ENCODE peak calls at places on chromosomes 2 and 18, in seven cellular contexts. One of them, this sample, is unnamed.

GRCh38 chr2:67790622-67791021 is 272.2 kb downstream of the C1D start:
- DNase-seq in fibroblast of lung: peak; percentile 96
- DNase-seq in transverse colon: no peak
- DNase-seq in CD8-positive, alpha-beta T cell: no peak
- DNase-seq in Peyer's patch: no peak
- DNase-seq in uterus: no peak
- DNase-seq in brain microvascular endothelial cell: peak; percentile 88
- DNase-seq in this sample: peak; percentile 76

GRCh38 chr2:109375656-109376055 is 238.1 kb downstream of the SEPTIN10 start:
- DNase-seq in fibroblast of lung: no peak
- DNase-seq in transverse colon: no peak
- DNase-seq in CD8-positive, alpha-beta T cell: no peak
- DNase-seq in Peyer's patch: peak; percentile 9
- DNase-seq in uterus: peak; percentile 8
- DNase-seq in brain microvascular endothelial cell: no peak
- DNase-seq in this sample: no peak

GRCh38 chr2:129334696-129335095 is 644.8 kb upstream of the RAB6C start:
- DNase-seq in fibroblast of lung: no peak
- DNase-seq in transverse colon: no peak
- DNase-seq in CD8-positive, alpha-beta T cell: no peak
- DNase-seq in Peyer's patch: no peak
- DNase-seq in uterus: no peak
- DNase-seq in brain microvascular endothelial cell: no peak
- DNase-seq in this sample: no peak

GRCh38 chr2:237720962-237721361 is 77.6 kb upstream of the RBM44 start:
- DNase-seq in fibroblast of lung: peak; percentile 98
- DNase-seq in transverse colon: no peak
- DNase-seq in CD8-positive, alpha-beta T cell: no peak
- DNase-seq in Peyer's patch: peak; percentile 1
- DNase-seq in uterus: no peak
- DNase-seq in brain microvascular endothelial cell: peak; percentile 61
- DNase-seq in this sample: no peak

GRCh38 chr2:217289909-217290283 is 430.0 kb upstream of the TNP1 start:
- DNase-seq in fibroblast of lung: peak; percentile 92
- DNase-seq in transverse colon: no peak
- DNase-seq in CD8-positive, alpha-beta T cell: no peak
- DNase-seq in Peyer's patch: no peak
- DNase-seq in uterus: no peak
- DNase-seq in brain microvascular endothelial cell: no peak
- DNase-seq in this sample: peak; percentile 22

GRCh38 chr2:44997948-44998347 is 11.3 kb downstream of the SIX2 start:
- DNase-seq in fibroblast of lung: no peak
- DNase-seq in transverse colon: no peak
- DNase-seq in CD8-positive, alpha-beta T cell: no peak
- DNase-seq in Peyer's patch: no peak
- DNase-seq in uterus: no peak
- DNase-seq in brain microvascular endothelial cell: peak; percentile 42
- DNase-seq in this sample: no peak

GRCh38 chr2:64819774-64820688 is 166.3 kb upstream of the SERTAD2 start:
- DNase-seq in fibroblast of lung: no peak
- DNase-seq in transverse colon: peak; percentile 32
- DNase-seq in CD8-positive, alpha-beta T cell: peak; percentile 43
- DNase-seq in Peyer's patch: peak; percentile 65
- DNase-seq in uterus: no peak
- DNase-seq in brain microvascular endothelial cell: no peak
- DNase-seq in this sample: no peak

GRCh38 chr2:200122683-200123082 is 167.3 kb downstream of the MAIP1 start:
- DNase-seq in fibroblast of lung: no peak
- DNase-seq in transverse colon: no peak
- DNase-seq in CD8-positive, alpha-beta T cell: no peak
- DNase-seq in Peyer's patch: no peak
- DNase-seq in uterus: no peak
- DNase-seq in brain microvascular endothelial cell: no peak
- DNase-seq in this sample: no peak

GRCh38 chr2:241002275-241003046 is 4.0 kb downstream of the SNED1 start:
- DNase-seq in fibroblast of lung: no peak
- DNase-seq in transverse colon: no peak
- DNase-seq in CD8-positive, alpha-beta T cell: no peak
- DNase-seq in Peyer's patch: peak; percentile 9
- DNase-seq in uterus: no peak
- DNase-seq in brain microvascular endothelial cell: no peak
- DNase-seq in this sample: no peak

GRCh38 chr2:41791523-41791922 is 256.3 kb upstream of the PKDCC start:
- DNase-seq in fibroblast of lung: peak; percentile 20
- DNase-seq in transverse colon: no peak
- DNase-seq in CD8-positive, alpha-beta T cell: no peak
- DNase-seq in Peyer's patch: no peak
- DNase-seq in uterus: no peak
- DNase-seq in brain microvascular endothelial cell: peak; percentile 34
- DNase-seq in this sample: no peak

GRCh38 chr2:237478969-237479368 is 8.1 kb upstream of the MLPH start:
- DNase-seq in fibroblast of lung: no peak
- DNase-seq in transverse colon: no peak
- DNase-seq in CD8-positive, alpha-beta T cell: no peak
- DNase-seq in Peyer's patch: no peak
- DNase-seq in uterus: no peak
- DNase-seq in brain microvascular endothelial cell: no peak
- DNase-seq in this sample: no peak

GRCh38 chr2:29715655-29716054 is 205.7 kb downstream of the ALK start:
- DNase-seq in fibroblast of lung: no peak
- DNase-seq in transverse colon: no peak
- DNase-seq in CD8-positive, alpha-beta T cell: no peak
- DNase-seq in Peyer's patch: no peak
- DNase-seq in uterus: no peak
- DNase-seq in brain microvascular endothelial cell: no peak
- DNase-seq in this sample: no peak

GRCh38 chr2:211487746-211488145 is 931.3 kb downstream of the CPS1 start:
- DNase-seq in fibroblast of lung: no peak
- DNase-seq in transverse colon: no peak
- DNase-seq in CD8-positive, alpha-beta T cell: no peak
- DNase-seq in Peyer's patch: no peak
- DNase-seq in uterus: no peak
- DNase-seq in brain microvascular endothelial cell: no peak
- DNase-seq in this sample: no peak

GRCh38 chr2:239058746-239059145 is 210.9 kb downstream of the TWIST2 start:
- DNase-seq in fibroblast of lung: peak; percentile 33
- DNase-seq in transverse colon: no peak
- DNase-seq in CD8-positive, alpha-beta T cell: no peak
- DNase-seq in Peyer's patch: no peak
- DNase-seq in uterus: no peak
- DNase-seq in brain microvascular endothelial cell: no peak
- DNase-seq in this sample: no peak

GRCh38 chr2:36287363-36288275 is 68.0 kb upstream of the CRIM1 start:
- DNase-seq in fibroblast of lung: peak; percentile 69
- DNase-seq in transverse colon: no peak
- DNase-seq in CD8-positive, alpha-beta T cell: no peak
- DNase-seq in Peyer's patch: no peak
- DNase-seq in uterus: no peak
- DNase-seq in brain microvascular endothelial cell: peak; percentile 62
- DNase-seq in this sample: no peak

GRCh38 chr18:74378179-74378682 is 62.6 kb downstream of the C18orf63 start:
- DNase-seq in fibroblast of lung: no peak
- DNase-seq in transverse colon: peak; percentile 12
- DNase-seq in CD8-positive, alpha-beta T cell: no peak
- DNase-seq in Peyer's patch: peak; percentile 26
- DNase-seq in uterus: no peak
- DNase-seq in brain microvascular endothelial cell: no peak
- DNase-seq in this sample: no peak

GRCh38 chr2:9112079-9112721 is 94.4 kb upstream of the ASAP2 start:
- DNase-seq in fibroblast of lung: peak; percentile 95
- DNase-seq in transverse colon: no peak
- DNase-seq in CD8-positive, alpha-beta T cell: no peak
- DNase-seq in Peyer's patch: no peak
- DNase-seq in uterus: peak; percentile 89
- DNase-seq in brain microvascular endothelial cell: peak; percentile 93
- DNase-seq in this sample: peak; percentile 63

GRCh38 chr2:176115883-176116813 is at the start of gene HOXD10:
- DNase-seq in fibroblast of lung: no peak
- DNase-seq in transverse colon: peak; percentile 75
- DNase-seq in CD8-positive, alpha-beta T cell: no peak
- DNase-seq in Peyer's patch: no peak
- DNase-seq in uterus: peak; percentile 96
- DNase-seq in brain microvascular endothelial cell: no peak
- DNase-seq in this sample: no peak

GRCh38 chr2:121596221-121597080 is 52.8 kb downstream of the CLASP1 start:
- DNase-seq in fibroblast of lung: peak; percentile 43
- DNase-seq in transverse colon: peak; percentile 11
- DNase-seq in CD8-positive, alpha-beta T cell: no peak
- DNase-seq in Peyer's patch: peak; percentile 23
- DNase-seq in uterus: no peak
- DNase-seq in brain microvascular endothelial cell: peak; percentile 43
- DNase-seq in this sample: peak; percentile 19

GRCh38 chr2:145064476-145064875 is 544.6 kb upstream of the ZEB2 start:
- DNase-seq in fibroblast of lung: no peak
- DNase-seq in transverse colon: no peak
- DNase-seq in CD8-positive, alpha-beta T cell: no peak
- DNase-seq in Peyer's patch: no peak
- DNase-seq in uterus: no peak
- DNase-seq in brain microvascular endothelial cell: no peak
- DNase-seq in this sample: no peak

GRCh38 chr2:9627310-9627709 is 3.5 kb downstream of the YWHAQ start:
- DNase-seq in fibroblast of lung: peak; percentile 65
- DNase-seq in transverse colon: no peak
- DNase-seq in CD8-positive, alpha-beta T cell: no peak
- DNase-seq in Peyer's patch: no peak
- DNase-seq in uterus: no peak
- DNase-seq in brain microvascular endothelial cell: no peak
- DNase-seq in this sample: no peak

GRCh38 chr18:78927156-78927555 is 52.5 kb upstream of the SALL3 start:
- DNase-seq in fibroblast of lung: no peak
- DNase-seq in transverse colon: no peak
- DNase-seq in CD8-positive, alpha-beta T cell: no peak
- DNase-seq in Peyer's patch: no peak
- DNase-seq in uterus: no peak
- DNase-seq in brain microvascular endothelial cell: no peak
- DNase-seq in this sample: no peak

GRCh38 chr18:78925193-78925540 is 54.5 kb upstream of the SALL3 start:
- DNase-seq in fibroblast of lung: no peak
- DNase-seq in transverse colon: no peak
- DNase-seq in CD8-positive, alpha-beta T cell: no peak
- DNase-seq in Peyer's patch: no peak
- DNase-seq in uterus: no peak
- DNase-seq in brain microvascular endothelial cell: no peak
- DNase-seq in this sample: no peak

GRCh38 chr18:78925557-78926242 is 53.9 kb upstream of the SALL3 start:
- DNase-seq in fibroblast of lung: no peak
- DNase-seq in transverse colon: no peak
- DNase-seq in CD8-positive, alpha-beta T cell: no peak
- DNase-seq in Peyer's patch: no peak
- DNase-seq in uterus: no peak
- DNase-seq in brain microvascular endothelial cell: no peak
- DNase-seq in this sample: no peak

GRCh38 chr18:78927616-78928015 is 52.0 kb upstream of the SALL3 start:
- DNase-seq in fibroblast of lung: no peak
- DNase-seq in transverse colon: no peak
- DNase-seq in CD8-positive, alpha-beta T cell: no peak
- DNase-seq in Peyer's patch: no peak
- DNase-seq in uterus: no peak
- DNase-seq in brain microvascular endothelial cell: no peak
- DNase-seq in this sample: no peak

DNA sequence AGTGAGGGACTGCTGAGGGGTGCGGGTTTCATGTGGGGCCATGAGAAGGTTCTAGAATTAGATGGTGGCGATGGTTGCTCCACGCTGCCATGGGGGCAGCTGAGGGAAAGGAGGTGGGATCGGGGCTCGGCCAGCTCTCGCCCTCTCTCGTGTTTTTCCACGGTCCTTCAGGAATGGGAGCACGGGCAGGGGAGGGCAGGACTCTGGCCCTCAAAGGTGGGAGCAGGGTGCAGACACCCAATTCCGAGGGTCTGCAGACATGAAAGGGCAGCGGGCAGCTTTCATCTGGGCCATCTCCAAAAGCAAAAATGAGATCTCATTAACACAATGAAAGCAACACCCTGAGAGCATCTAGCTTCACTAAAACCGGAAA is 53.4 kb upstream of the SALL3 start:
- DNase-seq in fibroblast of lung: no peak
- DNase-seq in transverse colon: no peak
- DNase-seq in CD8-positive, alpha-beta T cell: no peak
- DNase-seq in Peyer's patch: no peak
- DNase-seq in uterus: no peak
- DNase-seq in brain microvascular endothelial cell: no peak
- DNase-seq in this sample: no peak
- H3K4me3 ChIP-seq in fibroblast of lung: no peak overlapping the region
- H3K4me3 ChIP-seq in transverse colon: no peak overlapping the region
- H3K4me3 ChIP-seq in CD8-positive, alpha-beta T cell: no peak overlapping the region
- H3K4me3 ChIP-seq in Peyer's patch: no peak overlapping the region
- H3K4me3 ChIP-seq in uterus: no peak overlapping the region
- H3K4me3 ChIP-seq in brain microvascular endothelial cell: no peak overlapping the region
- H3K4me3 ChIP-seq in this sample: no peak overlapping the region

DNA sequence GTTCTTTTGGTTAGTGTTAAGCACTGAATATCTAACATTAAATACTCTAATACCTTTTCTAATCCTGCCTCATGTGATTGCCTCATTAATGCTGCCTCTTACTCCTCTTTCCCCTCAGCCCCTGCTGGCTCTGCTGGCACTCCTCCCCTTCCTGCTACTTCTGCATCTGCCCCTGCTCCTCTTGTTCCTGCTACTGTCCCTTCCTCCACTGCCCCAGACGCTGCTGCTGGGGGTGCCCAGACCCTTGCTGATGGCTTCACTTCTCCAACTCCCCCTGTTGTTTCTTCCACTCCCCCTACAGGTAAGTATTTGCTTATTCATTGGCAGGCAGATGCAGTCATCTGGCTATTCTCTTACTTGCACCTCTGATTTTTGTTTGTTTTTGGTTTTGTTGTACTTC is 68.5 kb downstream of the ABI2 start:
- DNase-seq in fibroblast of lung: no peak
- DNase-seq in transverse colon: no peak
- DNase-seq in CD8-positive, alpha-beta T cell: no peak
- DNase-seq in Peyer's patch: no peak
- DNase-seq in uterus: no peak
- DNase-seq in brain microvascular endothelial cell: no peak
- DNase-seq in this sample: no peak
- TF ChIP-seq CTCF in fibroblast of lung: peak; percentile 28
- TF ChIP-seq CTCF in transverse colon: no peak
- TF ChIP-seq CTCF in CD8-positive, alpha-beta T cell: no peak
- TF ChIP-seq CTCF in Peyer's patch: no peak
- TF ChIP-seq CTCF in uterus: no peak
- TF ChIP-seq CTCF in brain microvascular endothelial cell: peak; percentile 57
- TF ChIP-seq CTCF in this sample: peak; percentile 36

DNA sequence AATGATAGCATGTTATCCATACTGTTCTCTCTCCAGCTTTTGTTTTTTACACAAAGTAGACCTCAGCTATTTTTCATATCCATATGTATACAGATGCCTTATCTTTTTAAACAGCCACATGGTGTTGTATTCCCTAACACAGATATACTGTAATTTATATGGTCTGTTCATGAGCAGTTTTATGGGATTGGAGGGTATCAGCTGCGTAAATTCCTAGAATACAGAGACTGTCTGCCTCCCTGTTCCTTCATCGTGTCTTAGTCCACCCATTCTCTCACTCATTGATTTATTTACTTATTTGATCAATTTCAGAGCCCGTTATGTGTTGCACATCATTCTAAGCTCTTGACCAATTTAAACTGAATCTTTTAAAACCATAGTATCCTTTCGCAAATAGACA is 80.6 kb downstream of the GATA6 start:
- DNase-seq in fibroblast of lung: no peak
- DNase-seq in transverse colon: no peak
- DNase-seq in CD8-positive, alpha-beta T cell: no peak
- DNase-seq in Peyer's patch: no peak
- DNase-seq in uterus: no peak
- DNase-seq in brain microvascular endothelial cell: no peak
- DNase-seq in this sample: no peak
- H3K27me3 ChIP-seq in fibroblast of lung: peaks cover 3% of the 10 kb centered on the region
- H3K27me3 ChIP-seq in transverse colon: no peaks in the 10 kb centered on the region
- H3K27me3 ChIP-seq in CD8-positive, alpha-beta T cell: no peaks in the 10 kb centered on the region
- H3K27me3 ChIP-seq in Peyer's patch: no peaks in the 10 kb centered on the region
- H3K27me3 ChIP-seq in uterus: no peaks in the 10 kb centered on the region
- H3K27me3 ChIP-seq in brain microvascular endothelial cell: no peaks in the 10 kb centered on the region
- H3K27me3 ChIP-seq in this sample: peaks cover 10% of the 10 kb centered on the region

GRCh38 chr18:36706313-36706881 is 122.4 kb downstream of the TPGS2 start:
- DNase-seq in fibroblast of lung: peak; percentile 66
- DNase-seq in transverse colon: no peak
- DNase-seq in CD8-positive, alpha-beta T cell: no peak
- DNase-seq in Peyer's patch: no peak
- DNase-seq in uterus: no peak
- DNase-seq in brain microvascular endothelial cell: no peak
- DNase-seq in this sample: no peak
- H3K4me3 ChIP-seq in fibroblast of lung: no peak overlapping the region
- H3K4me3 ChIP-seq in transverse colon: no peak overlapping the region
- H3K4me3 ChIP-seq in CD8-positive, alpha-beta T cell: no peak overlapping the region
- H3K4me3 ChIP-seq in Peyer's patch: no peak overlapping the region
- H3K4me3 ChIP-seq in uterus: no peak overlapping the region
- H3K4me3 ChIP-seq in brain microvascular endothelial cell: no peak overlapping the region
- H3K4me3 ChIP-seq in this sample: no peak overlapping the region